ENCODE peak calls at places on chromosomes 1 and 21, in five cellular contexts. N is glutamatergic neuron, D is bronchial epithelial cell, B is OCI-LY7, M is astrocyte of the spinal cord. X is an unnamed sample.

GRCh38 chr1:65793359-65793732 is 651 bp downstream of the PDE4B start:
- DNase-seq in D (no peak), N (no peak), B (no peak), M (no peak), X (no peak)

GRCh38 chr21:34796518-34797201 is 127.9 kb downstream of the CLIC6 start:
- DNase-seq in M (no peak), D (peak), N (no peak), B (no peak), X (no peak)

GRCh38 chr1:36327421-36328087 is 4.1 kb upstream of the EVA1B start:
- DNase-seq in M (peak), N (no peak), B (no peak), D (peak), X (no peak)

GRCh38 chr1:34984435-34985062 is 598 bp downstream of the TMEM35B start:
- DNase-seq in B (peak), D (peak), N (no peak), M (peak), X (no peak)

GRCh38 chr1:25700124-25700523 is 83.5 kb downstream of the MAN1C1 start:
- DNase-seq in M (no peak), B (no peak), D (no peak), N (no peak), X (no peak)

GRCh38 chr1:213858581-213858980 is 129.2 kb upstream of the PROX1 start:
- DNase-seq in N (no peak), B (no peak), D (no peak), M (no peak), X (no peak)

GRCh38 chr1:94746635-94747525 is 73.3 kb upstream of the SLC44A3 start:
- DNase-seq in M (no peak), D (no peak), B (no peak), N (peak), X (no peak)

GRCh38 chr1:108113496-108113895 is 86.6 kb downstream of the SLC25A24 start:
- DNase-seq in M (no peak), B (no peak), D (peak), N (peak), X (no peak)

GRCh38 chr1:88433556-88433955 is 250.5 kb upstream of the PKN2 start:
- DNase-seq in N (no peak), D (peak), M (no peak), B (no peak), X (no peak)

GRCh38 chr1:19347538-19348177 is 35.5 kb downstream of the SLC66A1 start:
- DNase-seq in N (no peak), D (no peak), M (no peak), B (no peak), X (no peak)

GRCh38 chr1:119613769-119614358 is 34.2 kb downstream of the ZNF697 start:
- DNase-seq in N (peak), D (peak), M (peak), B (peak), X (peak)

GRCh38 chr1:171912509-171913185 is 71.3 kb downstream of the DNM3 start:
- DNase-seq in N (no peak), B (no peak), D (no peak), M (no peak), X (no peak)

GRCh38 chr1:97870574-97870973 is 50.3 kb downstream of the DPYD start:
- DNase-seq in B (no peak), D (no peak), N (no peak), M (no peak), X (no peak)

GRCh38 chr1:235624751-235625192 is 24.8 kb downstream of the GNG4 start:
- DNase-seq in B (no peak), M (peak), D (no peak), N (no peak), X (no peak)

GRCh38 chr1:204530932-204531331 is 14.7 kb downstream of the MDM4 start:
- DNase-seq in M (no peak), B (no peak), D (no peak), N (no peak), X (no peak)

GRCh38 chr21:15058718-15059316 is 6.0 kb downstream of the NRIP1 start:
- DNase-seq in N (no peak), D (peak), M (peak), B (no peak), X (no peak)

GRCh38 chr1:178489399-178489798 is 7.4 kb downstream of the CLEC20A start:
- DNase-seq in N (no peak), M (no peak), B (no peak), D (no peak), X (no peak)

GRCh38 chr1:220487297-220487820 is 40.6 kb upstream of the MARK1 start:
- DNase-seq in D (peak), N (no peak), B (no peak), M (peak), X (peak)

GRCh38 chr1:91797164-91797563 is 88.8 kb downstream of the TGFBR3 start:
- DNase-seq in M (no peak), N (no peak), B (no peak), D (no peak), X (no peak)

GRCh38 chr1:91799863-91800262 is 86.1 kb downstream of the TGFBR3 start:
- DNase-seq in M (no peak), D (no peak), N (no peak), B (no peak), X (no peak)

GRCh38 chr1:91798241-91798648 is 87.7 kb downstream of the TGFBR3 start:
- DNase-seq in M (no peak), D (no peak), B (no peak), N (no peak), X (no peak)

GRCh38 chr1:91798741-91799140 is 87.2 kb downstream of the TGFBR3 start:
- DNase-seq in D (no peak), N (no peak), B (no peak), M (no peak), X (no peak)

GRCh38 chr1:91799159-91799558 is 86.8 kb downstream of the TGFBR3 start:
- DNase-seq in N (no peak), B (no peak), M (no peak), D (no peak), X (no peak)
- TF ChIP-seq CTCF in N (no peak), B (no peak), M (no peak), D (no peak), X (no peak)

GRCh38 chr1:27306892-27307850 is 14.8 kb upstream of the TMEM222 start:
- DNase-seq in B (no peak), N (peak), M (no peak), D (no peak), X (no peak)
- TF ChIP-seq CTCF in B (peak), N (peak), M (peak), D (peak), X (no peak)

GRCh38 chr1:59977075-59977410 is 50.5 kb upstream of the CYP2J2 start:
- DNase-seq in N (no peak), D (no peak), M (no peak), B (no peak), X (no peak)
- TF ChIP-seq CTCF in N (peak), D (no peak), M (no peak), B (peak), X (no peak)

GRCh38 chr21:41768371-41769042 is 1.7 kb upstream of the RIPK4 start:
- DNase-seq in N (no peak), B (peak), M (peak), D (peak), X (peak)
- TF ChIP-seq CTCF in N (no peak), B (peak), M (peak), D (peak), X (no peak)

GRCh38 chr21:32167513-32167912 is 111.3 kb downstream of the MIS18A start:
- DNase-seq in N (no peak), M (no peak), B (no peak), D (no peak), X (no peak)

DNA sequence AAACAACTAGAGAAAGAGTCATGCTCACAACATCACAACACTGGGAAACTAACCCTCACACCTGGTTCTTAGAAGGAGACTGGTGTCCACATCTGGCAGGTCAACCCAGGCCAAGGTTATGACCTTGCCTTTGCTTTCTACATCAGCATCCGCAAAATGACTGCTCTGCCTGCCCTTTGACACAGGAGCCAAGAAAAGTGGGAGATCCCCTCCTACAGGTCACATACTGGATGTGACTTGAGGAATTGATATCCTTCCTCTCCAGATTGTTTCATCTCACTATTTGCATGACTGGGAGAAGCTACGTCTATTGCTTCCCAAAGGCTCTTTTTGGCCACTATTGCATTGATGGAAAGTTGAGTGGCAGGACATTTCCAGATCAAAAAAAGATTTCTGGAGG is 115.5 kb downstream of the MIS18A start:
- DNase-seq in D (no peak), M (no peak), B (no peak), N (no peak), X (no peak)
- TF ChIP-seq CTCF in D (no peak), M (no peak), B (no peak), N (no peak), X (no peak)

DNA sequence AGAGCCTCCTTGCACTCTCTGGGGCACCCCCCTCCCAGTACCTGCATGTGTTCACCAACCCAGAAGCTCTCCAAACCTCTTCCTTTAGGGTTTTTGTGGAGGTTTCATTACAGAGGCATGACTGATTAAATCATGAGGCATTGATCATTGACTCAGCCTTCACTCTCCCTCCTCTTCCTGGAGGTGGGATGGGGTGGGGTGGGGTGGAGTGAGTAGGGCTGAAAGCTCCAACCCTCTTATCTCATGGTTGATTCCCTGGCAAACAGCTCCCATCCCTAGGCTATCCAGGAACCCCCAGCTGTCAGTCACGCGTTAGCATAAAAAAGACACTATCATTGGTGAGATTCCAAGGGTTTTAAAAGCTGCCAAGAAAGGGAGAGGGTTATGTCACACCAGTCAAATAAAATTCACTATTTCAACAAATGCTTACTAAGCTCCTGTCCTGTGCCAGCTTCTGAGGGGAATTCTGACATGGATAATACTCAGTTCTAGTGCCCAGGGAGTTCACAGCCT is 7.1 kb upstream of the IL24 start:
- DNase-seq in M (no peak), N (no peak), B (no peak), D (peak), X (no peak)
- TF ChIP-seq CTCF in M (no peak), N (no peak), B (no peak), D (no peak), X (no peak)

DNA sequence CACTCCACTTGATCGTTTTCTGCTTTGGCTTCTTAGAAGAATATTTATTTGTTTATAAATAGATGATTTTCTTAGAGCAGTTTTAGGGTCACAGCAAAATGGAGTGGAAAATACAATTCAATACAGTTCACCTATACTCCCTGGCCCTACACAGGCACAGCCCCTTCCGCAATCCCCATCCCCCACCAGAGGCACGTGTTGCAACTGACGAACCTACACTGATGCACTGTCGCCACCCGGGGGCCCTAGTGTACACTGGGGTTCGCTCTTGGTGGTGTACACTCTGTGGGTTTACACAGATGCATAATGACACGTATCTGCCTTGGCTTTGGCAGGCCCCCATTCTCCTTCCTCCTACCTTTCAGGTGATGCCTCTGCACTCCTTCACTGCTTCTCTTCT is 8.0 kb downstream of the ECHDC2 start:
- DNase-seq in M (no peak), B (peak), D (no peak), N (peak), X (peak)
- TF ChIP-seq CTCF in M (peak), B (peak), D (no peak), N (no peak), X (no peak)